ENCODE peak calls at places on chromosomes 6 and 20, in eight cellular contexts. O is hippocampal formation; B is T follicular helper cell; T is naive thymus-derived CD8-positive, alpha-beta T cell; Q is GM10248; F is caudate nucleus; N is NCI-H2171 treated with DMSO at 0.1 percent for 48 hours; A is fibroblast of mammary gland. J is an unnamed sample.

GRCh38 chr20:21397341-21398108 is at the start of gene NKX2-4:
- DNase-seq in T (no peak), Q (no peak), A (no peak), N (peak), B (no peak), O (no peak), F (no peak), J (no peak)

GRCh38 chr6:136123464-136123863 is 126.6 kb downstream of the MTFR2 start:
- DNase-seq in A (peak), Q (no peak), O (no peak), N (no peak), F (no peak), T (no peak), B (no peak), J (no peak)

GRCh38 chr6:149907317-149907716 is 9.4 kb upstream of the RAET1E start:
- DNase-seq in N (no peak), O (no peak), A (no peak), T (no peak), Q (no peak), B (no peak), F (no peak), J (no peak)

GRCh38 chr20:35698298-35699126 is 640 bp downstream of the NFS1 start:
- DNase-seq in A (no peak), N (peak), O (no peak), Q (no peak), T (no peak), F (no peak), B (no peak), J (no peak)

GRCh38 chr20:61453219-61453618 is 201.2 kb downstream of the CDH4 start:
- DNase-seq in F (no peak), A (no peak), Q (no peak), T (no peak), B (no peak), N (no peak), O (no peak), J (no peak)

GRCh38 chr6:44457606-44458005 is 70.1 kb downstream of the CDC5L start:
- DNase-seq in O (no peak), B (no peak), A (peak), F (no peak), Q (no peak), N (no peak), T (no peak), J (no peak)

GRCh38 chr6:26607434-26608230 is 10.9 kb downstream of the ABT1 start:
- DNase-seq in N (peak), F (peak), Q (peak), A (peak), O (no peak), T (peak), B (peak), J (peak)

GRCh38 chr6:142005044-142005443 is 127.7 kb upstream of the GJE1 start:
- DNase-seq in F (no peak), O (no peak), T (no peak), N (no peak), A (no peak), Q (no peak), B (no peak), J (no peak)

GRCh38 chr20:14723614-14724013 is 386.2 kb upstream of the FLRT3 start:
- DNase-seq in O (no peak), B (no peak), N (no peak), Q (no peak), T (no peak), F (no peak), A (no peak), J (no peak)

GRCh38 chr20:46423882-46424482 is 17.6 kb upstream of the ELMO2 start:
- DNase-seq in T (no peak), B (no peak), O (no peak), Q (no peak), N (no peak), A (no peak), F (peak), J (no peak)

GRCh38 chr6:169229611-169230321 is 23.9 kb downstream of the THBS2 start:
- DNase-seq in N (no peak), T (no peak), B (no peak), Q (no peak), F (peak), A (peak), O (peak), J (no peak)

GRCh38 chr6:128438311-128438916 is 82.0 kb downstream of the PTPRK start:
- DNase-seq in F (no peak), N (peak), A (no peak), T (no peak), B (no peak), O (peak), Q (no peak), J (no peak)

GRCh38 chr20:46046588-46047310 is 17.7 kb downstream of the SLC12A5 start:
- DNase-seq in F (no peak), Q (no peak), T (no peak), B (no peak), O (no peak), A (no peak), N (no peak), J (no peak)

GRCh38 chr20:6051505-6051904 is 2.4 kb downstream of the LRRN4 start:
- DNase-seq in Q (no peak), O (no peak), N (no peak), F (no peak), A (peak), T (no peak), B (no peak), J (no peak)

GRCh38 chr20:47149939-47150338 is 206.6 kb downstream of the ZMYND8 start:
- DNase-seq in O (no peak), N (no peak), A (no peak), F (no peak), T (no peak), B (no peak), Q (no peak), J (no peak)

GRCh38 chr6:92777146-92777740 is 642.1 kb downstream of the EPHA7 start:
- DNase-seq in O (no peak), A (peak), N (peak), Q (peak), T (no peak), F (peak), B (no peak), J (no peak)

GRCh38 chr6:108302371-108302770 is 7.5 kb downstream of the AFG1L start:
- DNase-seq in N (no peak), O (no peak), B (no peak), T (no peak), F (no peak), Q (no peak), A (no peak), J (no peak)

GRCh38 chr6:14524319-14524718 is 406.7 kb downstream of the CD83 start:
- DNase-seq in N (no peak), O (no peak), A (peak), T (no peak), F (no peak), B (no peak), Q (no peak), J (no peak)

GRCh38 chr6:137775192-137775591 is 91.9 kb upstream of the TNFAIP3 start:
- DNase-seq in Q (no peak), T (no peak), N (no peak), B (no peak), O (no peak), A (no peak), F (no peak), J (no peak)

GRCh38 chr6:23027281-23027680 is 457.9 kb downstream of the HDGFL1 start:
- DNase-seq in O (peak), F (peak), B (no peak), Q (no peak), A (no peak), T (no peak), N (peak), J (no peak)

GRCh38 chr6:100553243-100553642 is 88.5 kb upstream of the SIM1 start:
- DNase-seq in T (no peak), N (no peak), F (no peak), A (no peak), B (no peak), O (no peak), Q (no peak), J (no peak)

GRCh38 chr6:143149771-143150170 is 89.1 kb downstream of the AIG1 start:
- DNase-seq in O (no peak), B (no peak), Q (no peak), A (peak), F (no peak), T (no peak), N (no peak), J (no peak)

GRCh38 chr6:127069659-127070279 is 48.7 kb upstream of the RSPO3 start:
- DNase-seq in O (no peak), Q (no peak), T (no peak), A (peak), N (peak), B (no peak), F (no peak), J (no peak)

J was measured in GM19239.